ENCODE peak calls at places on chromosomes 7 and 10, in six cellular contexts. A is tibial nerve, C is prostate gland, M is upper lobe of left lung, O is adrenal gland, U is GM12878. G is an unnamed sample.

GRCh38 chr10:35946556-35946955 is 304.5 kb upstream of the FZD8 start:
- DNase-seq in A (no peak), C (no peak), M (no peak), O (no peak), U (no peak), G (no peak)

GRCh38 chr7:96235281-96235680 is 86.6 kb downstream of the SLC25A13 start:
- DNase-seq in A (no peak), C (no peak), M (no peak), O (no peak), U (no peak), G (no peak)

GRCh38 chr7:30911561-30911969 is at the start of gene AQP1:
- DNase-seq in A (peak; percentile 61), C (no peak), M (no peak), O (peak; percentile 38), U (no peak), G (no peak)

GRCh38 chr10:110279062-110279986 is 25.4 kb downstream of the SMNDC1 start:
- DNase-seq in A (peak; percentile 36), C (peak; percentile 62), M (no peak), O (peak; percentile 23), U (peak; percentile 28), G (peak; percentile 78)

GRCh38 chr7:50661345-50662058 is 96.3 kb upstream of the DDC start:
- DNase-seq in A (no peak), C (no peak), M (no peak), O (no peak), U (no peak), G (no peak)

GRCh38 chr10:65320256-65321026 is 1605.4 kb upstream of the LRRTM3 start:
- DNase-seq in A (no peak), C (no peak), M (no peak), O (no peak), U (no peak), G (no peak)

GRCh38 chr10:55966131-55966530 is 394.9 kb downstream of the ZWINT start:
- DNase-seq in A (no peak), C (no peak), M (no peak), O (no peak), U (no peak), G (no peak)

GRCh38 chr10:48364659-48365405 is 58.4 kb downstream of the MAPK8 start:
- DNase-seq in A (no peak), C (peak; percentile 36), M (no peak), O (no peak), U (no peak), G (no peak)

GRCh38 chr7:121480566-121481335 is 84.6 kb upstream of the FAM3C start:
- DNase-seq in A (no peak), C (no peak), M (no peak), O (no peak), U (no peak), G (no peak)

GRCh38 chr7:155717010-155717744 is 72.7 kb downstream of the RBM33 start:
- DNase-seq in A (no peak), C (no peak), M (no peak), O (no peak), U (no peak), G (no peak)

GRCh38 chr7:26348987-26349809 is 57.5 kb downstream of the SNX10 start:
- DNase-seq in A (no peak), C (no peak), M (no peak), O (no peak), U (no peak), G (no peak)

GRCh38 chr10:92689663-92690210 is at the start of gene HHEX:
- DNase-seq in A (no peak), C (peak; percentile 55), M (peak; percentile 93), O (peak; percentile 72), U (no peak), G (peak; percentile 47)

GRCh38 chr7:65983965-65984654 is 2.1 kb upstream of the GUSB start:
- DNase-seq in A (no peak), C (no peak), M (no peak), O (no peak), U (no peak), G (no peak)

GRCh38 chr10:22824984-22825383 is 102.9 kb upstream of the ARMC3 start:
- DNase-seq in A (no peak), C (no peak), M (no peak), O (no peak), U (no peak), G (no peak)

GRCh38 chr7:113247198-113247597 is 128.8 kb upstream of the SMIM30 start:
- DNase-seq in A (no peak), C (no peak), M (no peak), O (no peak), U (no peak), G (no peak)

GRCh38 chr10:1571587-1572237 is 165.6 kb downstream of the ADARB2 start:
- DNase-seq in A (no peak), C (no peak), M (no peak), O (no peak), U (no peak), G (no peak)

GRCh38 chr10:59177862-59178235 is 1.4 kb downstream of the PHYHIPL start:
- DNase-seq in A (no peak), C (no peak), M (no peak), O (no peak), U (no peak), G (no peak)

GRCh38 chr10:88159127-88159829 is 295.9 kb downstream of the PTEN start:
- DNase-seq in A (no peak), C (no peak), M (no peak), O (no peak), U (no peak), G (no peak)

GRCh38 chr10:22649390-22649841 is 65.0 kb downstream of the PIP4K2A start:
- DNase-seq in A (no peak), C (no peak), M (no peak), O (no peak), U (no peak), G (no peak)

DNA sequence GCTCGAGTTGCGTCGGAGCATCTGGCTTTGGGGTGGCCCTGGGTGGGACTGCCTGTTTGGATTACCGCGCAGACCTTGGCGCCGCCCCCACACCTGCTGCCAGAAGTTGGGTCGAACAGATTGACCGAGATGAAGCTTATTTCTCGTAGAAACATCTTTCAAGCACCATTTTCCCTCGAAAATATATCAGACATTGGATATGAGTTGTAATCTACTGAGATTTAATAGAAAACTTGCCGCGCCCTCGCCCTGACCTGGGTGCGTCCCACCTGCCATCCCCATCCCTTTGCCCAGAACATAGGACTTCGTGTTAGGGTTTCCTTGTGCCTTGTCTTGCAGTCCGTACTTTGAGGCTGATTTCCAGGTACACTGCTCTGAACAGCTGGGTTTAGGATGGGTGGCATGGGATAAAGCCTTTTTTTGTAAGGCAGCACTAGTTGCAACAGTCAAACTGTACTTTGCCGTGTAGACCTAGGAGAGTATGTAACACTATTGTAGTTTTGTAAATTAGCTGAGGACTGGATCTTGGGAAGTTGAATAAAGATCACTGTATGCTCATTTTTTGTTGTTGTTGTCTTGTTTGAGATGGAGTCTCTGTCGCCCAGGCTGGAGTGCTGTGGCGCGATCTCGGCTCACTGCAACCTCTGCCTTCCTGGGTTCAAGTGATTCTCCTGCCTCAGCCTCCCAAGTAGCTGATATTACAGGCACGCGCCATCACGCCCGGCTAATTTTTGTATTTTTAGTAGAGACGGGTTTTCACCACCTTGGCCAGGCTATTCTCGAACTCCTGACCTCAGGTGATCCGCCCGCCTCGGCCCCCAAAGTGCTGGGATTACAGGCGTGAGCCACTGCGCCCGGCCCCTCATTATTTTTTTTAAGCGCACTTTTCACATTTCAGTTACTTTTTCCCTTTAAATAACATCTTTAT is 978 bp downstream of the OGDH start:
- DNase-seq in A (no peak), C (no peak), M (no peak), O (no peak), U (no peak), G (no peak)
- TF ChIP-seq POLR2A in A (no peak), C (no peak), M (no peak), O (no peak), U (no peak), G (no peak)

GRCh38 chr7:100098913-100099312 is 2.3 kb downstream of the MCM7 start:
- DNase-seq in A (no peak), C (no peak), M (no peak), O (no peak), U (no peak), G (no peak)
- H3K36me3 ChIP-seq in A (peaks cover 67% of the 10 kb centered on the region), C (peaks cover 37% of the 10 kb centered on the region), M (peaks cover 66% of the 10 kb centered on the region), O (no peaks in the 10 kb centered on the region), U (peaks cover 42% of the 10 kb centered on the region), G (no peaks in the 10 kb centered on the region)

GRCh38 chr10:84264611-84265141 is 19.8 kb downstream of the RGR start:
- DNase-seq in A (peak; percentile 54), C (peak; percentile 64), M (no peak), O (peak; percentile 48), U (no peak), G (peak; percentile 85)
- TF ChIP-seq POLR2A in A (no peak), C (no peak), M (no peak), O (no peak), U (no peak), G (no peak)

DNA sequence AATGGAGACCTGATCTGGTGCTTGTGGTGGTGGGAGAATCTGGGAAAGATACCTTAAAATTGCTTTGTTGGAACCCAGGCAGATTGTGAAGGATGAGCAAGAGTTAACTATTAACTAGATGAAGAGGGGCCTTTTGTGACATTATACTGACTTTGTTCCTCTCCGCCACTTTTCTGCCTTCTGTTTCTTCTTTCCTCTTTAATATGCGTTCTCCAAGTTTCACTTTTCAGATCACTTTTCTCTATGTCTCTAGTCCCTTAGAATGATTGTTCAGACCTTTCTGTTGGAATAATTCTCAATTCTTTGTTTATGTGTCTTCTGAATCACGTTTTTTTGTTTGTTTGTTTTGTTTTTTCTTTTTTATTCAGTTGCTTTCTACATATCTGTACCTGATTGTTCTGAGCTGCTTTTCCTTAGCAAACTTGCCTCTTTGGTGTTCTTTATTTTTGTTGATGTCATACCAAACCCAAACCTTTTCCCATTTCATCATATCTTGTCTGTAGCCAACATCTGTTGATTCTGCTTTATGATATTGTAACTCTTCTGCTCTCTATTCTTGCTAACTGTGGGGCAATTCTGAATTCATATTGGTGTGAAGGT is 2.8 kb downstream of the BMPR1A start:
- DNase-seq in A (no peak), C (no peak), M (no peak), O (no peak), U (no peak), G (no peak)
- H3K36me3 ChIP-seq in A (no peaks in the 10 kb centered on the region), C (no peaks in the 10 kb centered on the region), M (no peaks in the 10 kb centered on the region), O (no peaks in the 10 kb centered on the region), U (no peaks in the 10 kb centered on the region), G (no peaks in the 10 kb centered on the region)

DNA sequence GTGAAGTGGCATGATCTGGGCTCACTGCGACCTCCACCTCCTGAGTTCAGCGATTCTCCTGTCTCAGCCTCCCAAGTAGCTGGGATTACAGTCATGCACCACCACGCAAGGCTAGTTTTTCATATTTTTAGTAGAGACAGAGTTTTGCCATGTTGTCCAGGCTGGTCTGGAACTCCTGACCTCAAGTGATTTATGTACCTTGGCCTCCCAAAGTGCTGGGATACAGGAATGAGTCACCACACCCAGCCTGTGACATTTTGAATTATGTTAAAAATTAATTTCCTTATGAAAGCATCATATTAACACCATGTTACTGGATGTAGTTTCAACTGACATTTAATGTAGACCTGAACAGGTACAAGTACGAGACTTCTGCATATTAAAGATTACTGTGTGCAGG is 24.3 kb downstream of the ABCB4 start:
- DNase-seq in A (no peak), C (no peak), M (no peak), O (no peak), U (no peak), G (no peak)
- TF ChIP-seq POLR2A in A (no peak), C (no peak), M (no peak), O (no peak), U (no peak), G (no peak)

GRCh38 chr7:148770004-148770403 is 71.3 kb downstream of the CUL1 start:
- DNase-seq in A (no peak), C (no peak), M (no peak), O (no peak), U (no peak), G (no peak)
- H3K36me3 ChIP-seq in A (peaks cover 78% of the 10 kb centered on the region), C (no peaks in the 10 kb centered on the region), M (peaks cover 91% of the 10 kb centered on the region), O (no peaks in the 10 kb centered on the region), U (peaks cover 8% of the 10 kb centered on the region), G (no peaks in the 10 kb centered on the region)